ENCODE peak calls at places on chromosomes 4 and X, in six cellular contexts. D is brain microvascular endothelial cell, Z is cardiac muscle cell, B is ovary, I is neural progenitor cell, K is gastrocnemius medialis. A is an unnamed sample.

GRCh38 chrX:65921363-65921762 is 118.5 kb downstream of the VSIG4 start:
- DNase-seq in D (no peak), K (no peak), I (no peak), Z (no peak), B (no peak), A (no peak)

GRCh38 chr4:173507471-173508385 is 22.3 kb downstream of the HAND2 start:
- DNase-seq in D (no peak), Z (peak; percentile 50), I (peak; percentile 46), K (no peak), B (no peak), A (no peak)

GRCh38 chrX:81414630-81415029 is 212.7 kb downstream of the SH3BGRL start:
- DNase-seq in K (no peak), B (no peak), I (no peak), Z (no peak), D (no peak), A (no peak)

GRCh38 chr4:8459867-8460453 is 19.4 kb downstream of the TRMT44 start:
- DNase-seq in B (no peak), K (no peak), I (no peak), Z (no peak), D (no peak), A (no peak)

GRCh38 chrX:81120936-81121351 is 80.8 kb downstream of the HMGN5 start:
- DNase-seq in K (peak; percentile 14), Z (peak; percentile 66), I (peak; percentile 78), D (peak; percentile 27), B (peak; percentile 37), A (no peak)

GRCh38 chrX:77076896-77077295 is 370.3 kb upstream of the FGF16 start:
- DNase-seq in Z (no peak), D (no peak), K (no peak), I (peak; percentile 8), B (no peak), A (no peak)

GRCh38 chr4:175770555-175770954 is 41.5 kb downstream of the GPM6A start:
- DNase-seq in B (no peak), I (no peak), K (no peak), Z (no peak), D (no peak), A (no peak)

GRCh38 chr4:140052050-140052449 is 101.9 kb downstream of the MAML3 start:
- DNase-seq in D (peak; percentile 50), K (no peak), I (peak; percentile 41), B (peak; percentile 59), Z (no peak), A (no peak)

GRCh38 chr4:133151301-133151680 is 2.2 kb downstream of the PCDH10 start:
- DNase-seq in Z (peak; percentile 39), K (no peak), B (no peak), D (no peak), I (peak; percentile 67), A (no peak)

GRCh38 chr4:57080781-57081650 is 29.2 kb downstream of the IGFBP7 start:
- DNase-seq in D (peak; percentile 97), B (no peak), K (no peak), Z (no peak), I (no peak), A (no peak)

GRCh38 chr4:113537183-113537977 is 224.2 kb downstream of the CAMK2D start:
- DNase-seq in Z (no peak), B (no peak), I (no peak), K (peak; percentile 25), D (no peak), A (no peak)

GRCh38 chr4:81785338-81785737 is 313.6 kb upstream of the RASGEF1B start:
- DNase-seq in D (no peak), B (no peak), I (no peak), K (no peak), Z (no peak), A (no peak)

GRCh38 chr4:146520894-146521542 is 722 bp downstream of the SLC10A7 start:
- DNase-seq in Z (peak; percentile 63), K (no peak), I (peak; percentile 27), D (peak; percentile 57), B (no peak), A (peak; percentile 8)

GRCh38 chrX:74536142-74537010 is 78.0 kb downstream of the RLIM start:
- DNase-seq in Z (peak; percentile 56), K (peak; percentile 77), B (peak; percentile 92), I (peak; percentile 64), D (peak; percentile 53), A (peak; percentile 6)
- H3K27me3 ChIP-seq in Z (no peaks in the 10 kb centered on the region), K (no peaks in the 10 kb centered on the region), B (no peaks in the 10 kb centered on the region), I (peaks cover 7% of the 10 kb centered on the region), D (no peaks in the 10 kb centered on the region), A (no peaks in the 10 kb centered on the region)

GRCh38 chrX:106606583-106606982 is 5.2 kb upstream of the RADX start:
- DNase-seq in K (no peak), B (no peak), D (no peak), Z (no peak), I (no peak), A (no peak)
- H3K4me3 ChIP-seq in K (no peak overlapping the region), B (no peak overlapping the region), D (no peak overlapping the region), Z (no peak overlapping the region), I (no peak overlapping the region), A (no peak overlapping the region)

GRCh38 chrX:143304518-143304917 is 212.8 kb downstream of the SPANXN3 start:
- DNase-seq in I (no peak), K (no peak), D (no peak), B (no peak), Z (no peak), A (no peak)

GRCh38 chrX:143306991-143307965 is 210.0 kb downstream of the SPANXN3 start:
- DNase-seq in B (no peak), Z (no peak), D (no peak), I (no peak), K (no peak), A (no peak)
- H3K27me3 ChIP-seq in B (no peaks in the 10 kb centered on the region), Z (no peaks in the 10 kb centered on the region), D (no peaks in the 10 kb centered on the region), I (no peaks in the 10 kb centered on the region), K (no peaks in the 10 kb centered on the region), A (no peaks in the 10 kb centered on the region)

GRCh38 chr4:120939693-120940092 is 17.2 kb upstream of the PRDM5 start:
- DNase-seq in B (no peak), D (no peak), I (no peak), Z (no peak), K (no peak), A (no peak)
- H3K4me3 ChIP-seq in B (no peak overlapping the region), D (no peak overlapping the region), I (no peak overlapping the region), Z (no peak overlapping the region), K (no peak overlapping the region), A (no peak overlapping the region)

DNA sequence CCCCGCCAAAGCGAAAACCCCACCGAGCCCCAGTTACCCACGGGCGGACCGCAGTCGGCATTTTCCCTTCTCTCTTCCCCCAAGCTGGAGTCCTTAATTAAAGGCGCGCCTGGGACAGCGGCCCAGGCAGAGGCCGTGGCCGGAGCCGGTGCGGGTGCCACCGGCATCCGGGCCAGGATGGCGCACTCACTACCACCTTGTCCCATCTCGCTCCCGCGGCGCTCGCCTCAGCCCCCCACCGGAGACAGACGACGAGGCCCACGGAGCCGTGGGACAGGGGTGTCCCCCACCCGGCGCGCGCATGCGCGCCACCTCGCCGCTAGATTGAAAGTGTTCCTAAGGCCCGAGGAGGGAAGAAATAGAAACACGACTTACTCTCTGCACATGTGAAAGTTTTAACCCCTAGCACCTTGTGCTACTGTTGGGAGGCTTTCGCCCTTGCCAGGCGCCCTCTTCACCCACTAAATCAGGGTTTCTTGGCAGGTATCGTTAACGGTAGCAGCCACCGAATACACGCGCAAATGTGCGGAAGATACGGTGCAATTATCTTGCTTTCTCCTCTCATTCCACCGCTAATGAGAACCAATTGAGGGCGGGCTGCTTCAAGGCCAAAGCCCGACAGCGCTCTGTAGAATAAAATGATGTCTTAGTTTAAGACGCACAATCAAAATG is 64.3 kb upstream of the CCDC160 start:
- DNase-seq in I (peak; percentile 28), K (no peak), Z (peak; percentile 60), D (no peak), B (peak; percentile 22), A (no peak)
- H3K27me3 ChIP-seq in I (no peaks in the 10 kb centered on the region), K (peaks cover 24% of the 10 kb centered on the region), Z (no peaks in the 10 kb centered on the region), D (peaks cover 9% of the 10 kb centered on the region), B (no peaks in the 10 kb centered on the region), A (peaks cover 3% of the 10 kb centered on the region)

GRCh38 chr4:41751325-41752061 is 3.0 kb upstream of the PHOX2B start:
- DNase-seq in I (peak; percentile 65), B (no peak), Z (no peak), K (no peak), D (no peak), A (no peak)
- H3K4me3 ChIP-seq in I (peak overlapping the region; percentile 11), B (no peak overlapping the region), Z (peak overlapping the region; percentile 4), K (no peak overlapping the region), D (no peak overlapping the region), A (no peak overlapping the region)